ENCODE peak calls at places on chromosome 11, in eight cellular contexts. X is kidney; J is natural killer cell; D is IMR-90; Y is psoas muscle; U is anterior cingulate cortex; R is activated T-helper 1 cell treated with anti-CD3 and anti-CD28 coated beads, Interleukin-2, amount 50 U/mL, for 16 hours; E is Ammon's horn. G is an unnamed sample.

GRCh38 chr11:64850979-64851567 is 6.6 kb upstream of the CDC42BPG start:
- DNase-seq in X (peak; percentile 80), J (peak; percentile 49), D (no peak), Y (no peak), U (no peak), R (no peak), E (no peak), G (no peak)

GRCh38 chr11:120819003-120819402 is 204.9 kb upstream of the TBCEL start:
- DNase-seq in X (no peak), J (no peak), D (no peak), Y (no peak), U (no peak), R (no peak), E (no peak), G (no peak)

GRCh38 chr11:1502971-1503707 is 16.6 kb upstream of the MOB2 start:
- DNase-seq in X (peak; percentile 59), J (no peak), D (no peak), Y (peak; percentile 59), U (peak; percentile 44), R (no peak), E (peak; percentile 82), G (no peak)

GRCh38 chr11:58616594-58616993 is 5.9 kb upstream of the CNTF start:
- DNase-seq in X (no peak), J (no peak), D (peak; percentile 95), Y (peak; percentile 75), U (no peak), R (no peak), E (no peak), G (peak; percentile 72)

GRCh38 chr11:34512810-34513673 is 552 bp downstream of the ELF5 start:
- DNase-seq in X (no peak), J (peak; percentile 33), D (peak; percentile 54), Y (no peak), U (no peak), R (no peak), E (peak; percentile 67), G (peak; percentile 15)

GRCh38 chr11:69922596-69923111 is 103.4 kb upstream of the FGF3 start:
- DNase-seq in X (no peak), J (no peak), D (no peak), Y (peak; percentile 22), U (no peak), R (no peak), E (no peak), G (no peak)

GRCh38 chr11:63838150-63838681 is 694 bp upstream of the MARK2 start:
- DNase-seq in X (peak; percentile 86), J (no peak), D (no peak), Y (peak; percentile 63), U (no peak), R (no peak), E (no peak), G (peak; percentile 19)

GRCh38 chr11:15816996-15817395 is 539.4 kb downstream of the SOX6 start:
- DNase-seq in X (no peak), J (no peak), D (peak; percentile 28), Y (no peak), U (no peak), R (no peak), E (no peak), G (no peak)

GRCh38 chr11:87266751-87267150 is 229.0 kb downstream of the TMEM135 start:
- DNase-seq in X (no peak), J (no peak), D (no peak), Y (no peak), U (no peak), R (no peak), E (no peak), G (no peak)

GRCh38 chr11:892106-892505 is 18.5 kb downstream of the CHID1 start:
- DNase-seq in X (no peak), J (no peak), D (no peak), Y (no peak), U (no peak), R (no peak), E (no peak), G (no peak)

GRCh38 chr11:48055292-48056132 is 75.2 kb downstream of the PTPRJ start:
- DNase-seq in X (peak; percentile 72), J (peak; percentile 50), D (peak; percentile 47), Y (no peak), U (no peak), R (peak; percentile 22), E (no peak), G (no peak)

GRCh38 chr11:45379162-45379863 is 93.2 kb upstream of the SYT13 start:
- DNase-seq in X (no peak), J (no peak), D (no peak), Y (no peak), U (no peak), R (no peak), E (no peak), G (no peak)

GRCh38 chr11:116787436-116787785 is 412 bp downstream of the ZPR1 start:
- DNase-seq in X (no peak), J (no peak), D (peak; percentile 10), Y (no peak), U (no peak), R (no peak), E (no peak), G (no peak)

GRCh38 chr11:103281301-103281700 is 172.1 kb downstream of the DYNC2H1 start:
- DNase-seq in X (no peak), J (no peak), D (peak; percentile 31), Y (no peak), U (no peak), R (no peak), E (no peak), G (no peak)

GRCh38 chr11:64322925-64323260 is 5.0 kb downstream of the PRDX5 start:
- DNase-seq in X (no peak), J (no peak), D (no peak), Y (no peak), U (no peak), R (no peak), E (no peak), G (no peak)